ENCODE peak calls at places on chromosomes 3 and 15, in five cellular contexts. T, X, K, P and L are unnamed samples.

GRCh38 chr3:46693038-46693896 is at the start of gene ALS2CL:
- DNase-seq in T (no peak), X (no peak), K (peak; percentile 90), P (no peak), L (peak; percentile 92)

GRCh38 chr3:114057011-114057347 is 442 bp downstream of the QTRT2 start:
- DNase-seq in T (no peak), X (no peak), K (no peak), P (no peak), L (peak; percentile 22)

GRCh38 chr3:73762855-73763254 is 138.1 kb upstream of the PDZRN3 start:
- DNase-seq in T (no peak), X (no peak), K (no peak), P (peak; percentile 61), L (no peak)

GRCh38 chr3:185729335-185729715 is 95.5 kb downstream of the IGF2BP2 start:
- DNase-seq in T (no peak), X (no peak), K (no peak), P (no peak), L (no peak)

GRCh38 chr3:151085889-151086483 is 522 bp downstream of the MED12L start:
- DNase-seq in T (no peak), X (no peak), K (no peak), P (no peak), L (peak; percentile 82)

GRCh38 chr3:71724171-71724453 is 1.1 kb downstream of the EIF4E3 start:
- DNase-seq in T (no peak), X (no peak), K (no peak), P (no peak), L (no peak)

GRCh38 chr3:124157000-124157712 is 165.2 kb upstream of the ROPN1 start:
- DNase-seq in T (no peak), X (no peak), K (no peak), P (no peak), L (no peak)

GRCh38 chr3:127455541-127456450 is 134.7 kb downstream of the TPRA1 start:
- DNase-seq in T (peak; percentile 41), X (no peak), K (peak; percentile 80), P (peak; percentile 77), L (peak; percentile 98)

GRCh38 chr3:154517404-154517803 is 87.4 kb upstream of the GPR149 start:
- DNase-seq in T (no peak), X (no peak), K (no peak), P (no peak), L (no peak)

GRCh38 chr3:141644931-141645330 is 93.2 kb upstream of the RNF7 start:
- DNase-seq in T (peak; percentile 67), X (no peak), K (peak; percentile 72), P (peak; percentile 63), L (peak; percentile 48)

DNA sequence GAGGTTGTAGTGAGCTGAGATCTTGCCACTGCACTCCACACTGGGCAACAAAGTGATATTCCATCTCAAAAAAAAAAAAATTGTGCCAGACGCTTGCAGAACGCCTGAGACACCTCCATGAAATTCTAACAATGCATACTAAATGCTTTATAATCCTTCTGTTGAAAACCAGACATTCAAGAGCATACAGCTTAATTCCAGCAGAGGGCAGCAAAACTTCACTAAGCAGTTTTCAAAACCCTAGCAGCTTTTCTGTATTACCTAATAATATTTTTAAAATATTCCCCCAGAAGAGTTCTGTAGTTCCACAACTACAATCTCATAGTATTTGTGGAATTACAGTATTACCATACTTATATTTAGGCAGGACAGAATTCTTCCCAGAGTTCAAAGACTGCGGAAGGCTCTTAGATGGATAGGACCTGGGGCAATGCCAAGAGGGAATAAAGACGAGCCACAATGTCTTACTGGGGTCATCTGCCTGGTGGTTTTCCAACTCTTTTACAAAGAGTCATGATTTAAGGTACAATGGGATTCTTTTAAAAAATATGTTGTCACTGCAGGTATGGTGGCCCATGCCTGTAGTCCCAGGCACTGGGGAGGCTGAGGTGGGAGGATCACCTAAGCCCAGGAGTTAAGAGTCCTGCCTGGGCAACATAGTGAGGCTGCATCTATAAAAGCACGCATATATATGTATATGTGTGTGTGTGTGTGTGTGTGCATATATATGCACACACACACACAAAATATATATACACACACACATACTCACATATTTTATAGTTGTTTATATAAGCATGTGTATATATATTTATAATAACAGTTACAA is 19.6 kb upstream of the TASOR start:
- DNase-seq in T (peak; percentile 63), X (no peak), K (peak; percentile 18), P (no peak), L (peak; percentile 57)
- TF ChIP-seq GABPA in T (no peak), X (no peak), K (no peak), P (no peak), L (no peak)

GRCh38 chr3:5188419-5189405 is 1.2 kb downstream of the EDEM1 start:
- DNase-seq in T (peak; percentile 68), X (no peak), K (peak; percentile 68), P (no peak), L (peak; percentile 41)

GRCh38 chr3:5191555-5192304 is 4.2 kb downstream of the EDEM1 start:
- DNase-seq in T (no peak), X (no peak), K (no peak), P (no peak), L (no peak)

GRCh38 chr3:5192568-5193319 is 5.2 kb downstream of the EDEM1 start:
- DNase-seq in T (no peak), X (no peak), K (no peak), P (no peak), L (no peak)

GRCh38 chr3:5187920-5188418 is 462 bp downstream of the EDEM1 start:
- DNase-seq in T (no peak), X (no peak), K (peak; percentile 58), P (no peak), L (peak; percentile 76)

DNA sequence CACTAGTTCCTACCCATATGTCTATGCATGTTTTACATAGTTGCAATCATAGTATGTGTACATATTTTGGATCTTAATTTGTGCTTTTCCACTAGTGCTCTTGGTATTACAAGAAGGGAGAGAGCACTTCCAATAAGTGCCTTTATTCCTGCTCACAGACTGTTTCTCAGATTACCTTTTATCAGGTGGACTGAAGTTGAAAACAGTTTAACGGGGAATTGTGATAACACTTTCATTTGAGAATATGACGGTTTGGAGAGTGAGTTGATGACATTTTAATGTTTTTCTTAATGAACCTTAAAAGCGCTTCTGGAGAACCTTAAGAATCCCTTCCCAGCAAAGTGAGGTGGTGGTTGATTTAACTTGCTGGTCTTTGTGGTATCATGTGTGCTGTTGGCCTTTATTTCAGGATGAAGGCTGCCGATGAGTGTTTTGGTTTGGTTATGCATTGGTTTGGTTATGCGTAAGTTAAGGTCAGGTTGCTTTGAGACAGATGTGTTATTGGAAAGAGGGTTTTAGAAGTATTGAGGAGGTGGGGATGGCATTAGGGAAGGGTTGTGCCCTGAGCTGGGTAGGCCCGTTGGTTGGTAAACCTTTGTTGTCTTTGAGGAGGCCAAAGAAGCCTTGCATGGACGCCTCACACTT is 2.8 kb downstream of the EDEM1 start:
- DNase-seq in T (no peak), X (no peak), K (no peak), P (no peak), L (no peak)
- TF ChIP-seq USF2 in T (no peak), X (no peak), K (no peak), P (no peak), L (no peak)

GRCh38 chr15:89321521-89322410 is 12.9 kb downstream of the POLG start:
- DNase-seq in T (peak; percentile 82), X (no peak), K (no peak), P (no peak), L (peak; percentile 50)
- TF ChIP-seq GABPA in T (peak; percentile 57), X (no peak), K (no peak), P (no peak), L (no peak)

GRCh38 chr3:122265937-122266336 is 59.1 kb upstream of the CSTA start:
- DNase-seq in T (no peak), X (no peak), K (no peak), P (no peak), L (no peak)
- TF ChIP-seq USF2 in T (no peak), X (no peak), K (no peak), P (no peak), L (no peak)

DNA sequence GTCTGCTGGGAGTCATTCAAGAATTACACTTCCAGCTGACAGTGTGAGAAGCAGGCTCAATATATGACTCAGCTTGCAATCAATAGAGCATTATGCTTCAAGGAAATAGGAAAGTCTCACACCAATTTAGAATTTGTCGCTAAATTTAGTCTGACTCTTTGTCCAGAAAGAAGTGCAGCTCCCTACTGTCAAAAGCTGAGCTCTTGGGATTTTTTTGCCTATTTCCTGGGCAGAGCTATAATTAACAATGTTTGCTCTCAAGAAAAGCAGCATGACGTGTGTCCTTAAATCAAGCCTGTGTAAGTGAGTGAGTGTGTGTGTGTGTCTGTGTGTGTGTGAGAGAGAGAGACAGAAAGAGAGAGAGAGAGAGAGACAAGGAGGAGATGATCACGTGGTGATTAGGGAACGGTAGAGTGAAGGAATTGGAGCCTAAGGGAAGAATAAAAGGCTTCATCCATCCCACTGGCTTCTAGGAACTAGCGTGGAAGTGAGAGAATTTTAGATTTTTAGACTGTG is 16.4 kb upstream of the SLC35G2 start:
- DNase-seq in T (no peak), X (no peak), K (no peak), P (no peak), L (no peak)
- TF ChIP-seq GABPA in T (no peak), X (no peak), K (no peak), P (no peak), L (no peak)